ENCODE peak calls at places on chromosome 13, in ten cellular contexts. O is keratinocyte, N is AG09319, K is ascending aorta, F is GM12865, A is fibroblast of lung, C is thoracic aorta, E is PC-3, D is dorsolateral prefrontal cortex, J is AG09309. M is an unnamed sample.
A peak's percentile ranks its signal among the peaks of the same experiment; 100 is the strongest.

GRCh38 chr13:36571444-36571843 is 102.4 kb upstream of the SERTM1 start:
- DNase-seq in D (no peak), A (no peak), F (no peak), K (no peak), N (no peak), J (no peak), O (no peak), E (peak; percentile 2), C (no peak), M (no peak)

GRCh38 chr13:60214213-60215079 is 50.7 kb upstream of the DIAPH3 start:
- DNase-seq in O (no peak), E (no peak), K (no peak), D (no peak), N (no peak), A (no peak), C (no peak), F (no peak), J (no peak), M (no peak)

GRCh38 chr13:19927117-19927734 is 31.3 kb upstream of the ZMYM2 start:
- DNase-seq in N (peak; percentile 4), K (no peak), F (peak; percentile 49), C (no peak), J (peak; percentile 1), O (no peak), D (no peak), A (peak; percentile 24), E (peak; percentile 71), M (no peak)

GRCh38 chr13:41054919-41055619 is 6.2 kb upstream of the WBP4 start:
- DNase-seq in A (no peak), F (peak; percentile 27), K (no peak), O (no peak), J (no peak), E (no peak), D (no peak), C (no peak), N (no peak), M (no peak)

GRCh38 chr13:59360916-59361315 is 802.8 kb downstream of the DIAPH3 start:
- DNase-seq in D (no peak), N (no peak), F (no peak), E (no peak), C (no peak), K (no peak), A (no peak), J (no peak), O (no peak), M (no peak)

GRCh38 chr13:82681535-82681934 is 1200.7 kb downstream of the SLITRK1 start:
- DNase-seq in E (no peak), N (no peak), K (no peak), F (no peak), C (no peak), J (no peak), A (no peak), O (no peak), D (no peak), M (no peak)

GRCh38 chr13:59345316-59345715 is 818.4 kb downstream of the DIAPH3 start:
- DNase-seq in E (no peak), K (no peak), N (no peak), F (no peak), D (no peak), C (no peak), A (peak; percentile 11), J (no peak), O (no peak), M (no peak)

GRCh38 chr13:36559388-36559787 is 114.4 kb upstream of the SERTM1 start:
- DNase-seq in K (no peak), E (no peak), N (no peak), D (no peak), O (no peak), C (no peak), F (no peak), A (no peak), J (no peak), M (no peak)

GRCh38 chr13:20412761-20413355 is 112.8 kb downstream of the CRYL1 start:
- DNase-seq in J (no peak), K (no peak), C (no peak), D (no peak), O (no peak), N (no peak), F (no peak), E (peak; percentile 13), A (peak; percentile 47), M (no peak)

GRCh38 chr13:20326276-20326675 is 94.2 kb upstream of the GJB6 start:
- DNase-seq in A (no peak), C (no peak), O (no peak), F (no peak), J (no peak), K (no peak), E (no peak), N (no peak), D (no peak), M (no peak)

GRCh38 chr13:51542358-51542972 is 41.8 kb upstream of the WDFY2 start:
- DNase-seq in A (no peak), C (no peak), O (no peak), N (no peak), J (no peak), F (no peak), D (no peak), K (no peak), E (no peak), M (no peak)
- TF ChIP-seq CTCF in A (no peak), C (no peak), O (no peak), N (no peak), J (no peak), F (no peak), D (no peak), K (no peak), E (no peak), M (no peak)

GRCh38 chr13:45464141-45464686 is 525 bp upstream of the COG3 start:
- DNase-seq in A (no peak), D (no peak), C (no peak), O (no peak), N (no peak), J (no peak), K (no peak), E (no peak), F (no peak), M (no peak)

GRCh38 chr13:45468676-45469075 is 3.9 kb downstream of the COG3 start:
- DNase-seq in C (no peak), O (no peak), F (peak; percentile 34), N (no peak), K (no peak), A (no peak), E (no peak), D (no peak), J (no peak), M (no peak)

GRCh38 chr13:45466359-45466758 is 1.6 kb downstream of the COG3 start:
- DNase-seq in D (no peak), C (no peak), J (no peak), N (no peak), A (no peak), O (no peak), F (no peak), E (no peak), K (no peak), M (no peak)

GRCh38 chr13:45464687-45465453 is at the start of gene COG3:
- DNase-seq in F (peak; percentile 97), E (peak; percentile 93), O (no peak), N (peak; percentile 94), C (peak; percentile 81), A (peak; percentile 98), K (peak; percentile 80), D (peak; percentile 96), J (peak; percentile 92), M (peak; percentile 93)
- TF ChIP-seq CTCF in F (peak; percentile 3), E (peak; percentile 11), O (no peak), N (peak; percentile 35), C (no peak), A (no peak), K (peak; percentile 37), D (peak; percentile 7), J (no peak), M (no peak)

DNA sequence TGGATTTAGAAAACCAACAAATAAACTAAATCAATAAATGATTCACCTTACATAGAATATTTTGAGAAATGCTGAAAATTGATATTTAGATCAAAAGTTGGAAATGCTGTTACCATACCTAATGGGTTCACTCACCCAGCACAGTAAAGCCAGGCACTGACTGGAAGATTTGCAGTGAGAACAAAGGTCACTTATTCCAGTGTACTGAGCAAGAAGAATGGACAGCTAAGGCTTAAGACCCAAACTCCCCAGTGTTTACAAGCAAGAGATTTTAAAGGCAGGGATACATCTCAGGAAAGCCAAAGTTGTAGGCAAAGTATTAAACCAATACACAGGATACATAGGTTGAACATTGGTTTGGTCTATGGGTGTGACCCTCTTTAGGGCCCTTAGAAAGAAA is 523.9 kb upstream of the PCDH9 start:
- DNase-seq in E (no peak), D (no peak), A (no peak), O (no peak), K (no peak), N (no peak), F (no peak), C (no peak), J (no peak), M (no peak)
- TF ChIP-seq CTCF in E (no peak), D (no peak), A (no peak), O (no peak), K (no peak), N (no peak), F (no peak), C (no peak), J (no peak), M (no peak)

GRCh38 chr13:50740052-50740741 is 103.3 kb downstream of the DLEU7 start:
- DNase-seq in J (peak; percentile 42), N (peak; percentile 22), F (no peak), E (no peak), K (no peak), A (peak; percentile 40), O (no peak), D (no peak), C (no peak), M (no peak)

GRCh38 chr13:50742353-50742752 is 101.1 kb downstream of the DLEU7 start:
- DNase-seq in C (no peak), O (no peak), F (no peak), N (no peak), A (no peak), E (no peak), D (no peak), J (no peak), K (no peak), M (no peak)

GRCh38 chr13:50747939-50748338 is 95.6 kb downstream of the DLEU7 start:
- DNase-seq in K (no peak), N (no peak), E (no peak), D (no peak), J (no peak), O (no peak), A (no peak), C (no peak), F (no peak), M (no peak)

GRCh38 chr13:50744261-50744660 is 99.2 kb downstream of the DLEU7 start:
- DNase-seq in F (no peak), D (no peak), J (no peak), N (no peak), C (no peak), O (no peak), K (no peak), E (no peak), A (no peak), M (no peak)

GRCh38 chr13:50745542-50745941 is 98.0 kb downstream of the DLEU7 start:
- DNase-seq in F (no peak), O (no peak), C (no peak), K (no peak), J (no peak), N (no peak), E (peak; percentile 11), D (no peak), A (no peak), M (no peak)
- TF ChIP-seq CTCF in F (no peak), O (no peak), C (no peak), K (no peak), J (no peak), N (no peak), E (peak; percentile 20), D (no peak), A (no peak), M (no peak)